ENCODE peak calls at places on chromosomes 3 and 15, in six cellular contexts. One of them, this sample, is unnamed.
A peak's percentile ranks its signal among the peaks of the same experiment; 100 is the strongest.

GRCh38 chr3:194518652-194519051 is 31.9 kb upstream of the ATP13A3 start:
- DNase-seq in MV-4-11: no peak
- DNase-seq in OCI-LY7: no peak
- DNase-seq in NCI-H2029: no peak
- DNase-seq in fibroblast of mammary gland: peak; percentile 59
- DNase-seq in HEK293T: no peak
- DNase-seq in this sample: no peak

GRCh38 chr3:126130081-126130855 is 46.3 kb upstream of the SLC41A3 start:
- DNase-seq in MV-4-11: no peak
- DNase-seq in OCI-LY7: no peak
- DNase-seq in NCI-H2029: no peak
- DNase-seq in fibroblast of mammary gland: no peak
- DNase-seq in HEK293T: no peak
- DNase-seq in this sample: no peak

GRCh38 chr15:95715919-95716318 is 614.6 kb upstream of the NR2F2 start:
- DNase-seq in MV-4-11: no peak
- DNase-seq in OCI-LY7: no peak
- DNase-seq in NCI-H2029: no peak
- DNase-seq in fibroblast of mammary gland: no peak
- DNase-seq in HEK293T: peak; percentile 60
- DNase-seq in this sample: no peak

GRCh38 chr15:101028772-101029438 is 109.7 kb downstream of the LRRK1 start:
- DNase-seq in MV-4-11: no peak
- DNase-seq in OCI-LY7: no peak
- DNase-seq in NCI-H2029: no peak
- DNase-seq in fibroblast of mammary gland: no peak
- DNase-seq in HEK293T: no peak
- DNase-seq in this sample: no peak

GRCh38 chr3:172034786-172035685 is 4.3 kb upstream of the FNDC3B start:
- DNase-seq in MV-4-11: peak; percentile 25
- DNase-seq in OCI-LY7: peak; percentile 49
- DNase-seq in NCI-H2029: no peak
- DNase-seq in fibroblast of mammary gland: no peak
- DNase-seq in HEK293T: peak; percentile 51
- DNase-seq in this sample: peak; percentile 88

GRCh38 chr3:8709801-8710524 is 23.6 kb upstream of the CAV3 start:
- DNase-seq in MV-4-11: no peak
- DNase-seq in OCI-LY7: no peak
- DNase-seq in NCI-H2029: peak; percentile 97
- DNase-seq in fibroblast of mammary gland: no peak
- DNase-seq in HEK293T: no peak
- DNase-seq in this sample: no peak

GRCh38 chr3:52891615-52892081 is 5.7 kb downstream of the STIMATE start:
- DNase-seq in MV-4-11: peak; percentile 98
- DNase-seq in OCI-LY7: no peak
- DNase-seq in NCI-H2029: no peak
- DNase-seq in fibroblast of mammary gland: peak; percentile 69
- DNase-seq in HEK293T: no peak
- DNase-seq in this sample: peak; percentile 98

GRCh38 chr3:100562224-100562857 is 47.1 kb upstream of the ADGRG7 start:
- DNase-seq in MV-4-11: no peak
- DNase-seq in OCI-LY7: no peak
- DNase-seq in NCI-H2029: no peak
- DNase-seq in fibroblast of mammary gland: no peak
- DNase-seq in HEK293T: no peak
- DNase-seq in this sample: no peak

GRCh38 chr3:197511130-197511529 is 44.6 kb downstream of the BDH1 start:
- DNase-seq in MV-4-11: no peak
- DNase-seq in OCI-LY7: no peak
- DNase-seq in NCI-H2029: no peak
- DNase-seq in fibroblast of mammary gland: peak; percentile 65
- DNase-seq in HEK293T: no peak
- DNase-seq in this sample: no peak

GRCh38 chr3:71245052-71245488 is 338.5 kb downstream of the FOXP1 start:
- DNase-seq in MV-4-11: no peak
- DNase-seq in OCI-LY7: no peak
- DNase-seq in NCI-H2029: no peak
- DNase-seq in fibroblast of mammary gland: peak; percentile 57
- DNase-seq in HEK293T: peak; percentile 32
- DNase-seq in this sample: no peak

GRCh38 chr3:155647196-155647595 is 97.7 kb downstream of the PLCH1 start:
- DNase-seq in MV-4-11: no peak
- DNase-seq in OCI-LY7: no peak
- DNase-seq in NCI-H2029: no peak
- DNase-seq in fibroblast of mammary gland: no peak
- DNase-seq in HEK293T: no peak
- DNase-seq in this sample: peak; percentile 15

GRCh38 chr3:165169368-165169767 is 26.8 kb downstream of the SLITRK3 start:
- DNase-seq in MV-4-11: no peak
- DNase-seq in OCI-LY7: no peak
- DNase-seq in NCI-H2029: no peak
- DNase-seq in fibroblast of mammary gland: no peak
- DNase-seq in HEK293T: no peak
- DNase-seq in this sample: no peak

GRCh38 chr15:68631621-68632051 is 52.8 kb downstream of the CORO2B start:
- DNase-seq in MV-4-11: no peak
- DNase-seq in OCI-LY7: peak; percentile 100
- DNase-seq in NCI-H2029: peak; percentile 68
- DNase-seq in fibroblast of mammary gland: no peak
- DNase-seq in HEK293T: no peak
- DNase-seq in this sample: no peak

GRCh38 chr3:134392336-134392983 is 18.2 kb upstream of the AMOTL2 start:
- DNase-seq in MV-4-11: no peak
- DNase-seq in OCI-LY7: no peak
- DNase-seq in NCI-H2029: no peak
- DNase-seq in fibroblast of mammary gland: no peak
- DNase-seq in HEK293T: no peak
- DNase-seq in this sample: no peak

GRCh38 chr3:66162766-66163165 is 58.0 kb upstream of the SLC25A26 start:
- DNase-seq in MV-4-11: peak; percentile 53
- DNase-seq in OCI-LY7: no peak
- DNase-seq in NCI-H2029: no peak
- DNase-seq in fibroblast of mammary gland: no peak
- DNase-seq in HEK293T: no peak
- DNase-seq in this sample: no peak

GRCh38 chr3:120168038-120168437 is 73.8 kb upstream of the GSK3B start:
- DNase-seq in MV-4-11: no peak
- DNase-seq in OCI-LY7: no peak
- DNase-seq in NCI-H2029: no peak
- DNase-seq in fibroblast of mammary gland: no peak
- DNase-seq in HEK293T: no peak
- DNase-seq in this sample: no peak

GRCh38 chr3:187736418-187736871 is 8.8 kb downstream of the BCL6 start:
- DNase-seq in MV-4-11: peak; percentile 29
- DNase-seq in OCI-LY7: no peak
- DNase-seq in NCI-H2029: no peak
- DNase-seq in fibroblast of mammary gland: peak; percentile 90
- DNase-seq in HEK293T: no peak
- DNase-seq in this sample: no peak

GRCh38 chr15:99409097-99409473 is 156.7 kb upstream of the MEF2A start:
- DNase-seq in MV-4-11: peak; percentile 38
- DNase-seq in OCI-LY7: peak; percentile 21
- DNase-seq in NCI-H2029: no peak
- DNase-seq in fibroblast of mammary gland: peak; percentile 66
- DNase-seq in HEK293T: no peak
- DNase-seq in this sample: peak; percentile 43

GRCh38 chr3:123949606-123950005 is 11.4 kb downstream of the CCDC14 start:
- DNase-seq in MV-4-11: no peak
- DNase-seq in OCI-LY7: no peak
- DNase-seq in NCI-H2029: no peak
- DNase-seq in fibroblast of mammary gland: peak; percentile 42
- DNase-seq in HEK293T: no peak
- DNase-seq in this sample: no peak

GRCh38 chr3:19815805-19816204 is 118.2 kb downstream of the EFHB start:
- DNase-seq in MV-4-11: no peak
- DNase-seq in OCI-LY7: no peak
- DNase-seq in NCI-H2029: no peak
- DNase-seq in fibroblast of mammary gland: no peak
- DNase-seq in HEK293T: no peak
- DNase-seq in this sample: no peak

GRCh38 chr3:135895106-135895733 is 70.3 kb upstream of the PPP2R3A start:
- DNase-seq in MV-4-11: peak; percentile 55
- DNase-seq in OCI-LY7: peak; percentile 53
- DNase-seq in NCI-H2029: peak; percentile 68
- DNase-seq in fibroblast of mammary gland: peak; percentile 89
- DNase-seq in HEK293T: peak; percentile 63
- DNase-seq in this sample: peak; percentile 48

GRCh38 chr3:132161608-132162007 is 126.8 kb upstream of the CPNE4 start:
- DNase-seq in MV-4-11: no peak
- DNase-seq in OCI-LY7: no peak
- DNase-seq in NCI-H2029: no peak
- DNase-seq in fibroblast of mammary gland: peak; percentile 12
- DNase-seq in HEK293T: no peak
- DNase-seq in this sample: no peak

GRCh38 chr3:170007031-170007663 is 30.6 kb upstream of the GPR160 start:
- DNase-seq in MV-4-11: peak; percentile 89
- DNase-seq in OCI-LY7: peak; percentile 69
- DNase-seq in NCI-H2029: no peak
- DNase-seq in fibroblast of mammary gland: peak; percentile 76
- DNase-seq in HEK293T: no peak
- DNase-seq in this sample: peak; percentile 85

GRCh38 chr15:59020321-59020720 is 32.9 kb downstream of the RNF111 start:
- DNase-seq in MV-4-11: no peak
- DNase-seq in OCI-LY7: no peak
- DNase-seq in NCI-H2029: no peak
- DNase-seq in fibroblast of mammary gland: peak; percentile 10
- DNase-seq in HEK293T: no peak
- DNase-seq in this sample: no peak

This sample was measured in Kasumi-1.